ENCODE peak calls at places on chromosomes 1 and 21, in seven cellular contexts. Q is tibial artery, J is pancreas, M is prostate gland, E is upper lobe of right lung, W is cardiac muscle cell, O is PC-9. L is an unnamed sample.

GRCh38 chr1:225780609-225781008 is 3.0 kb downstream of the SRP9 start:
- DNase-seq in J (no peak), E (no peak), W (no peak), O (no peak), M (no peak), Q (no peak), L (no peak)

GRCh38 chr21:43311303-43311817 is 115.6 kb downstream of the SIK1 start:
- DNase-seq in E (no peak), J (peak; percentile 74), O (no peak), Q (no peak), M (no peak), W (no peak), L (no peak)

GRCh38 chr1:67788907-67789306 is 44.4 kb downstream of the GNG12 start:
- DNase-seq in Q (no peak), M (no peak), O (no peak), J (no peak), E (no peak), W (no peak), L (no peak)

GRCh38 chr1:16727190-16728111 is 12.9 kb upstream of the RNU1-4 start:
- DNase-seq in E (peak; percentile 66), M (peak; percentile 25), W (no peak), J (peak; percentile 36), O (peak; percentile 71), Q (peak; percentile 26), L (no peak)

GRCh38 chr1:177351361-177352108 is 180.8 kb downstream of the BRINP2 start:
- DNase-seq in J (peak; percentile 14), E (peak; percentile 80), M (no peak), O (no peak), W (peak; percentile 5), Q (peak; percentile 27), L (no peak)

GRCh38 chr1:156151093-156151688 is 2.2 kb upstream of the SEMA4A start:
- DNase-seq in Q (no peak), E (no peak), W (no peak), J (no peak), O (peak; percentile 41), M (no peak), L (no peak)

GRCh38 chr1:228089520-228090380 is 7.2 kb downstream of the ARF1 start:
- DNase-seq in W (no peak), E (peak; percentile 57), M (no peak), J (no peak), Q (peak; percentile 17), O (no peak), L (no peak)

GRCh38 chr1:2088434-2088833 is 38.2 kb downstream of the PRKCZ start:
- DNase-seq in O (no peak), Q (no peak), E (no peak), W (no peak), M (no peak), J (no peak), L (peak; percentile 17)

GRCh38 chr1:67393240-67393639 is 37.0 kb downstream of the SERBP1 start:
- DNase-seq in O (no peak), M (peak; percentile 68), W (peak; percentile 41), Q (peak; percentile 32), E (no peak), J (peak; percentile 36), L (no peak)

GRCh38 chr1:204493882-204494280 is 724 bp downstream of the PIK3C2B start:
- DNase-seq in W (peak; percentile 72), E (peak; percentile 90), O (peak; percentile 98), J (peak; percentile 91), M (peak; percentile 47), Q (no peak), L (no peak)

GRCh38 chr1:154659823-154660592 is 52.0 kb upstream of the ADAR start:
- DNase-seq in J (no peak), Q (no peak), M (no peak), W (no peak), O (no peak), E (no peak), L (no peak)

GRCh38 chr1:154661110-154661509 is 53.1 kb upstream of the ADAR start:
- DNase-seq in M (no peak), E (no peak), O (no peak), W (no peak), Q (no peak), J (no peak), L (no peak)

GRCh38 chr1:154652893-154653292 is 44.9 kb upstream of the ADAR start:
- DNase-seq in M (no peak), W (no peak), E (no peak), O (no peak), Q (no peak), J (no peak), L (no peak)

DNA sequence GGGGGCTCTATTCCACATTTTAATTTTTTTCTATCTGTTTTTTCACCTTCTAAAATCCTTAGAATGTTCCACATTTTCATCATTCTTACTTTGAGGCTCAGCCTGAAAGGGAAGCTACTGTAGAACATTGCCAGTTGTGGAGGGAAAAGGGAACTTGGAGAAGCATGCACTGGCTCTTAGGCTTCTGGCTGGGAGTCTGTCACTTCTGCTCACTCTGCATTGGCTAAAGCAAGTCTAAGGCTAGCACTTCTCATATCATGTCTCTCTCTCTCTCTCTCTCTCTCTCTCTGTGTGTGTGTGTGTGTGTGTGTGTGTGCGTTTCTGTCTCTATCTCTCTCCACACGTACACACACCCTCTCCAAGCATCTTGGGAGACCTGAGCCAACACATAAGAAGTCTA is 49.6 kb upstream of the ADAR start:
- DNase-seq in O (no peak), M (no peak), J (no peak), Q (no peak), E (no peak), W (peak; percentile 15), L (no peak)
- H3K27me3 ChIP-seq in O (peaks cover 68% of the 10 kb centered on the region), M (no peaks in the 10 kb centered on the region), J (no peaks in the 10 kb centered on the region), Q (peaks cover 11% of the 10 kb centered on the region), E (peaks cover 21% of the 10 kb centered on the region), W (no peaks in the 10 kb centered on the region), L (peaks cover 11% of the 10 kb centered on the region)

DNA sequence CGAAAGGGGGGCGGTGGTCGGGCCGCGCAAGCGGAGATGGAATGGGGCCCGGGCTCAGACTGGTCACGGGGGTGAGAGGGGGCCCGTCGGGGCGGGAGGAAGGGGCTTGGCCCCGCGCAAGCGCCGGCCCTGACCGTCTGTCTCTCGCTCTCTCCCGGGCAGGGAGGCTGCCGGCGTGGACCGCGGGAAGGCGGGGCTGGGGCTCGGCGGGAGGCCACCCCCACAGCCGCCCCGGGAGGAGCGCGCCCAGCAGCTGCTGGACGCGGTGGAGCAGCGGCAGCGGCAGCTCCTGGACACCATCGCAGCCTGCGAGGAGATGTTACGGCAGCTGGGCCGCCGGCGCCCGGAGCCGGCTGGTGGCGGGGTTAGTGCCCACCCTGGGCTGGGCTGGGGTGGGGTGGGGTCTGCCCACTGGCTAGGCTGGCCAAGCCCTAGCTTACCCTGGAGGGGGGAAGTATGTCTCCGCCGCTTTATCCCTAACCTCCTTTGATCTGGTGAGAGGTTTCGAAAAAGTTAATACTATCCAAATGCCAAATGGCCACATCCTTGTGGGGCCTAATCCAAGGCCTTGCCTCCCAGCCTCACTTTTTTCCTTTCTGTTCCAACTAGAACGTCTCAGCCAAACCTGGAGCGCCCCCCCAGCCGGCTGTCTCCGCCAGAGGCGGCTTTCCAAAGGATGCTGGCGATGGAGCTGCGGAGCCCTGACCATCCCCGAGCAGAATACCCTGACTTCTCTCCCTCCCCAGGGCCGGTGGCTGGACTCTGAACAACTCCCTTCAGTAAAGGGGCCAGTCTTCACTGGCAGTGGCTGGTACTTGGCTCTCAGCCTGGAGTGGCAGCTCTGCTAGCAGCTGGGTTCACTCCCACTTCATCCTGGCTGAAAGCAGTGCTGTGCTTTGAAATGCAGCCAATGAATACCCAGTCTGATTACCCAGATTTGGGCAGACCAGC is 636 bp upstream of the YRDC start:
- DNase-seq in W (peak; percentile 87), J (peak; percentile 84), O (peak; percentile 57), E (peak; percentile 90), M (peak; percentile 27), Q (peak; percentile 48), L (no peak)
- TF ChIP-seq CTCF in W (peak; percentile 7), J (no peak), O (no peak), E (no peak), M (no peak), Q (no peak), L (peak; percentile 29)

GRCh38 chr21:46356494-46357334 is 32.8 kb downstream of the PCNT start:
- DNase-seq in O (no peak), W (no peak), J (no peak), E (no peak), Q (no peak), M (no peak), L (no peak)
- H3K4me3 ChIP-seq in O (no peak overlapping the region), W (no peak overlapping the region), J (no peak overlapping the region), E (no peak overlapping the region), Q (no peak overlapping the region), M (no peak overlapping the region), L (no peak overlapping the region)

DNA sequence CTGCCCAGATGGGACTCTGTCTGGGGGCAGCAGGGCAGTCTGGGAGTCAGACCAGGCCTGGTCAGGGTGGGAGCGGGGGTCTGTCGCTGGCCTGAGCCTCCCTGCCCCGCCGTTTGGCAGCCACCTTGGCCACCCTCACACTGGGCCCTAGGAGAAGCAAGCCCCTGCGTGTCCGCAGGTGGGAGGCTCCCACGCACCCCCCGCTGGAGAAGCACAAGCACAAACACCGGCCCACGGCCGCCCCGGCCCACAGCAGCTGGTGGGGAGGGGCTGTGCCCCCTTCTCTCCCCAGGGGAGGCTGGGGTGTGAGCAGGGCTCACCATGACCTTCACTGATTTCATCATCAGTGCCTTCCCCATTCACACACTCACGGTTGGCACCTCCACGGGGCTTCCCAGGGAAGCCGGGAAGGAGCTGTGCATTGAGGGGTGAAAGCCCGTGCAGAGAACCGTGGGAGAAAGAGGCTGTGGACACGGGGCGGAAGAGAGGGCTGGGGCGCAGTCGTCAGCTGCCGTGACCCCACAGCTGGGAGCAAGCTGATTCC is 7.9 kb downstream of the AGRN start:
- DNase-seq in M (no peak), O (no peak), Q (no peak), W (no peak), E (no peak), J (no peak), L (no peak)
- H3K27me3 ChIP-seq in M (no peaks in the 10 kb centered on the region), O (no peaks in the 10 kb centered on the region), Q (peaks cover 17% of the 10 kb centered on the region), W (no peaks in the 10 kb centered on the region), E (peaks cover 4% of the 10 kb centered on the region), J (no peaks in the 10 kb centered on the region), L (no peaks in the 10 kb centered on the region)

DNA sequence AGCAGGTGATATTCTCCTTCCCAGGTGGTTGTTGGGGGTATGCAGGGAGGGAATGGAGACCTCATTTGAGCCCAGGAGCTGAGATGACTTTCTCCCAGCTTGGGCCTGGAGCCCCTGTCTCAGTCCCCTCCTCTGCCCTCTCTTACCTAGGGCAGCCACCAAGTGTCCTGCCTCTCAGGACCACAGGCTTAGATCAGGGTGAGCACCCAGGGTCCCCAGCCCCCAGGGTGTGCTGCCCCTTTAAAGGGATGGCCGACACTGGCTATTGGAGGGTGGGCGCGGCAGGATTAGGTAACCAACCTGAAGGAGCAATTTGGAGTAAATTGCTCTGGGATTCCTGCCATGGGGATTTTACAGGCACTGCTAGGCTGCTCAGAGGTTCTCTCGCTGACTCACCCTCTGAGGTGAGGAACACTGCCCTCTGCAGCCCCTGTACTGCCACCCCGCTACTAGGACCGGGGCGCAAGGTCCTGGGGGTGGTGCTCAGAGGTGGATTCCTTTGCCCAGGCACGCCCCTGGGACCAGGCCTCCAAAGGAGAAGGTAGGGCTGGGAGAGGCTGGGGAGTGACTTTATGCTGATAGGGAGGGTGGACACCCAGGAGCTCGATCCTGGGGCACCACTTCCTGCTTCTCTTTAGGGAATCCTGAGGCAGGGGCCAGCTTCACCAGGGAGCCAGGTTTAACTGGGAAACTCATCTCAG is 1.5 kb downstream of the RPS6KA1 start:
- DNase-seq in E (peak; percentile 92), Q (no peak), J (peak; percentile 82), M (peak; percentile 74), O (peak; percentile 93), W (peak; percentile 65), L (peak; percentile 10)
- TF ChIP-seq CTCF in E (peak; percentile 48), Q (no peak), J (peak; percentile 26), M (no peak), O (peak; percentile 48), W (peak; percentile 32), L (peak; percentile 47)

GRCh38 chr1:63575340-63575826 is 17.8 kb upstream of the PGM1 start:
- DNase-seq in O (peak; percentile 50), W (peak; percentile 30), Q (no peak), J (no peak), M (no peak), E (no peak), L (no peak)
- H3K4me3 ChIP-seq in O (no peak overlapping the region), W (no peak overlapping the region), Q (no peak overlapping the region), J (no peak overlapping the region), M (no peak overlapping the region), E (no peak overlapping the region), L (no peak overlapping the region)

L was measured in BJ.